ENCODE peak calls at places on chromosomes 12 and 14, in seven cellular contexts. Q is HepG2, N is heart left ventricle, U is AG10803, J is small intestine, C is gastrocnemius medialis, A is HFF-Myc. X is an unnamed sample.

GRCh38 chr12:108768591-108769500 is 37.5 kb upstream of the CORO1C start:
- DNase-seq in C (no peak), A (no peak), J (peak), N (peak), Q (peak), U (no peak), X (no peak)

GRCh38 chr14:62126885-62127478 is 364.8 kb downstream of the SNAPC1 start:
- DNase-seq in J (peak), U (peak), C (no peak), Q (peak), A (peak), N (no peak), X (peak)

GRCh38 chr12:115204957-115205754 is 521.2 kb upstream of the TBX3 start:
- DNase-seq in J (no peak), A (peak), Q (no peak), U (peak), C (no peak), N (no peak), X (no peak)

GRCh38 chr14:90626550-90626949 is 189.7 kb downstream of the TTC7B start:
- DNase-seq in Q (no peak), U (no peak), A (no peak), J (no peak), N (peak), C (peak), X (no peak)

GRCh38 chr12:54425696-54426095 is 6.6 kb upstream of the ITGA5 start:
- DNase-seq in A (no peak), U (no peak), C (no peak), J (no peak), N (no peak), Q (no peak), X (no peak)

GRCh38 chr12:120406080-120406479 is 31.8 kb upstream of the COX6A1 start:
- DNase-seq in J (no peak), U (no peak), C (no peak), A (no peak), N (no peak), Q (no peak), X (no peak)

GRCh38 chr12:105100998-105101397 is 6.5 kb upstream of the WASHC4 start:
- DNase-seq in Q (no peak), A (no peak), U (peak), J (no peak), C (no peak), N (no peak), X (no peak)

GRCh38 chr14:47935332-47935731 is 259.9 kb upstream of the MDGA2 start:
- DNase-seq in N (no peak), Q (no peak), C (no peak), U (no peak), J (no peak), A (no peak), X (no peak)

GRCh38 chr12:19561411-19561961 is 122.2 kb downstream of the AEBP2 start:
- DNase-seq in A (no peak), C (no peak), N (no peak), Q (no peak), U (no peak), J (no peak), X (no peak)

GRCh38 chr12:59733200-59733599 is 137.4 kb downstream of the SLC16A7 start:
- DNase-seq in C (no peak), N (no peak), Q (no peak), U (no peak), A (no peak), J (no peak), X (no peak)

GRCh38 chr12:87661770-87662402 is 367.3 kb downstream of the C12orf50 start:
- DNase-seq in U (no peak), J (peak), C (no peak), N (no peak), A (no peak), Q (no peak), X (no peak)

GRCh38 chr14:91244501-91244901 is at the start of gene GPR68:
- DNase-seq in C (no peak), Q (no peak), J (no peak), U (peak), N (peak), A (no peak), X (peak)

GRCh38 chr12:130142736-130143135 is 19.5 kb upstream of the FZD10 start:
- DNase-seq in J (no peak), N (no peak), U (no peak), C (no peak), A (no peak), Q (no peak), X (no peak)

GRCh38 chr12:1206118-1206734 is 215.2 kb downstream of the ERC1 start:
- DNase-seq in A (no peak), Q (no peak), C (no peak), U (no peak), J (no peak), N (no peak), X (no peak)
- H3K4me3 ChIP-seq in A (no peak), Q (no peak), C (no peak), U (no peak), J (no peak), N (no peak), X (no peak)

DNA sequence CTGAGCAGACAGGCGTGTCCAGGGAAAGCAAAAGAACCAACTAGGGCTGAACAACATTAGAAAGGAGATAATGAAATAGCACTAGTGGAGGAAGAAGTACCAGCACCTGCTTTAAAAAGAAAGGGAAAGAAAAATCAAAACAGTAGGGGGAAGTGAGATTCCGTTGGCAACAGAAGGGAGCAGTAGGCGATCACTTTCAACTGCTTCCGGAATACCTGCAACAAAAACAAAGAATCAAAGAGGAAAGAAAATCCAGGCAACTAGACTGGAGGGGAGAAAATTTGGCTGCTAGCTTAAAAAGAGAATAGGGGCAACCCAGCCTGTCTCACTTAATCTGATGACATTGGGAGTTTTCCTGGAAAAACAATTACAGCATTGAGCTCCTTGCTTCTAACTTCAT is 2.7 kb upstream of the DACT1 start:
- DNase-seq in N (no peak), U (no peak), C (no peak), A (no peak), J (no peak), Q (no peak), X (no peak)
- H3K4me3 ChIP-seq in N (no peak), U (no peak), C (no peak), A (no peak), J (no peak), Q (no peak), X (no peak)

GRCh38 chr14:101585211-101585610 is 23.9 kb downstream of the DIO3 start:
- DNase-seq in N (no peak), Q (no peak), U (no peak), J (no peak), C (no peak), A (no peak), X (no peak)

GRCh38 chr14:101583006-101583708 is 21.9 kb downstream of the DIO3 start:
- DNase-seq in C (no peak), J (no peak), A (no peak), Q (no peak), N (peak), U (no peak), X (no peak)

GRCh38 chr14:101583709-101584048 is 22.4 kb downstream of the DIO3 start:
- DNase-seq in N (no peak), Q (no peak), U (no peak), J (no peak), C (no peak), A (no peak), X (no peak)

GRCh38 chr14:101582294-101582693 is 21.0 kb downstream of the DIO3 start:
- DNase-seq in U (no peak), C (no peak), A (no peak), Q (no peak), N (peak), J (no peak), X (no peak)

GRCh38 chr14:101584049-101584859 is 23.0 kb downstream of the DIO3 start:
- DNase-seq in C (peak), J (no peak), A (peak), U (peak), Q (no peak), N (peak), X (no peak)
- H3K4me3 ChIP-seq in C (peak), J (no peak), A (peak), U (peak), Q (no peak), N (no peak), X (no peak)

GRCh38 chr14:68687746-68688145 is 105.1 kb downstream of the ZFP36L1 start:
- DNase-seq in Q (no peak), A (no peak), U (peak), J (no peak), N (no peak), C (no peak), X (no peak)

GRCh38 chr14:68686724-68687123 is 106.1 kb downstream of the ZFP36L1 start:
- DNase-seq in C (no peak), N (no peak), A (no peak), J (no peak), U (no peak), Q (no peak), X (no peak)

GRCh38 chr14:68684466-68685418 is 108.1 kb downstream of the ZFP36L1 start:
- DNase-seq in U (no peak), C (no peak), Q (no peak), N (no peak), J (no peak), A (no peak), X (no peak)

GRCh38 chr14:68686212-68686478 is 106.7 kb downstream of the ZFP36L1 start:
- DNase-seq in J (no peak), U (no peak), C (no peak), N (no peak), Q (no peak), A (no peak), X (no peak)

DNA sequence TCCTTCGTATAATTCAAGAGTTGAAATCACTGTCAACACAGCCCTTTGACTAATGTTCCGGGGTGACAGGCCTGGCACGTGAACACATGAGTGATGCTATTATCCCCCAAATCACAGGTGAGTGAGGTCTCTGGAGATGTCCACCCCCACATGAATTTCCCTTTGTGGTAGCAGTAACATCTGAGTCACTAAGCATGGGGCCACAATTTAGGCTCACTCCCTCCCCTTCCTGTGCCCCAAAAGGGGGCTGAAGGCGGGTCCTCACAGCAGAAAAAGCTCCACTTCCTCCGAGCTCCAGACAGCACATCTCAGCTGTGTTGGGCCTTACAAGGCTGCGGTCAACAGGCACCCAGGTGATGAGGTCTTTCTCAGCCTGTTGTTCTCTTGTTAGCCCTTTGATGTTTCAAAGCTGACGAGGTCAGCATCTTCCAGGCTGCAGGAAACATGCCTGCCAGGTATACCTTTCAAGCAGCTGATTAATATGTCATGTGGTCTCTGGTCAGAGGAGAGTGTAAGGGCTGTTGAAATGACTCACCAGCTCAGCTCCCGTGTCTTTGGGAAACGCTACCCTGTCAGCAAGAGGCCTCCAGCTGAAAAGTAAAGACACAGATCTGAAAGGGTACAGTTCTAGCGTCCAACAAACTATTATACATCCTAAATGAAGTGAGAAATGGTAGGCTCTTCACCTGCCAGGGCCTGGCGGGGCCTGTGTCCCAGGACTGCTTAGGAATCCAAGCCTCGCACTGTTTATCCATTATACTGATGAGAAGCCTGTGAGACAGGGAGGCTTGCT is 107.3 kb downstream of the ZFP36L1 start:
- DNase-seq in A (no peak), J (peak), C (no peak), Q (peak), U (peak), N (no peak), X (no peak)
- H3K4me3 ChIP-seq in A (no peak), J (no peak), C (no peak), Q (no peak), U (no peak), N (no peak), X (no peak)

GRCh38 chr14:64645220-64645891 is 58.9 kb upstream of the PLEKHG3 start:
- DNase-seq in N (no peak), Q (peak), U (peak), A (peak), C (no peak), J (no peak), X (no peak)
- H3K4me3 ChIP-seq in N (no peak), Q (no peak), U (peak), A (peak), C (peak), J (no peak), X (no peak)

GRCh38 chr14:101294136-101294535 is 267.2 kb upstream of the DIO3 start:
- DNase-seq in A (no peak), Q (no peak), N (no peak), U (no peak), C (no peak), J (no peak), X (no peak)
- H3K4me3 ChIP-seq in A (no peak), Q (no peak), N (no peak), U (no peak), C (no peak), J (no peak), X (no peak)

GRCh38 chr14:69989622-69990021 is 110.4 kb downstream of the SMOC1 start:
- DNase-seq in C (no peak), A (no peak), U (no peak), J (no peak), N (no peak), Q (no peak), X (no peak)

GRCh38 chr14:69991422-69991821 is 112.2 kb downstream of the SMOC1 start:
- DNase-seq in C (no peak), Q (no peak), A (no peak), N (no peak), U (no peak), J (peak), X (no peak)

GRCh38 chr14:69987416-69988144 is 108.4 kb downstream of the SMOC1 start:
- DNase-seq in C (no peak), U (no peak), N (no peak), A (no peak), J (no peak), Q (no peak), X (no peak)

GRCh38 chr14:69990319-69990718 is 111.1 kb downstream of the SMOC1 start:
- DNase-seq in U (no peak), A (no peak), J (no peak), Q (no peak), N (no peak), C (no peak), X (no peak)

GRCh38 chr14:69988979-69989378 is 109.8 kb downstream of the SMOC1 start:
- DNase-seq in J (no peak), N (no peak), Q (no peak), U (no peak), A (no peak), C (no peak), X (no peak)
- H3K4me3 ChIP-seq in J (no peak), N (no peak), Q (no peak), U (no peak), A (no peak), C (no peak), X (no peak)

X was measured in Jurkat, Clone E6-1.